ENCODE peak calls at places on chromosomes 12 and 14, in six cellular contexts. A is sigmoid colon, G is IMR-90, S is ovary, U is HepG2, F is right lobe of liver. V is an unnamed sample.

GRCh38 chr14:68486809-68487208 is 306.1 kb downstream of the ZFP36L1 start:
- DNase-seq in A (no peak), G (no peak), S (no peak), U (no peak), F (no peak), V (no peak)

GRCh38 chr12:123265851-123266678 is 5.6 kb downstream of the CDK2AP1 start:
- DNase-seq in A (no peak), G (no peak), S (peak; percentile 24), U (no peak), F (no peak), V (no peak)

GRCh38 chr12:55847603-55848329 is 5.0 kb upstream of the MMP19 start:
- DNase-seq in A (peak; percentile 98), G (peak; percentile 100), S (peak; percentile 90), U (peak; percentile 26), F (peak; percentile 72), V (peak; percentile 99)

GRCh38 chr12:34333337-34333736 is 311.0 kb downstream of the ALG10 start:
- DNase-seq in A (no peak), G (no peak), S (no peak), U (no peak), F (no peak), V (no peak)

GRCh38 chr12:67366530-67367196 is 97.5 kb downstream of the CAND1 start:
- DNase-seq in A (no peak), G (peak; percentile 66), S (no peak), U (no peak), F (no peak), V (no peak)

GRCh38 chr12:126534495-126534894 is 1469.3 kb downstream of the AACS start:
- DNase-seq in A (no peak), G (no peak), S (no peak), U (no peak), F (no peak), V (no peak)

GRCh38 chr12:13536219-13536910 is 339.8 kb downstream of the EMP1 start:
- DNase-seq in A (no peak), G (no peak), S (no peak), U (no peak), F (no peak), V (no peak)

GRCh38 chr12:30796891-30797371 is 42.2 kb upstream of the CAPRIN2 start:
- DNase-seq in A (no peak), G (peak; percentile 47), S (no peak), U (no peak), F (no peak), V (no peak)

GRCh38 chr12:95621725-95622124 is 70.4 kb upstream of the USP44 start:
- DNase-seq in A (no peak), G (no peak), S (no peak), U (no peak), F (no peak), V (no peak)

GRCh38 chr14:95156765-95157194 is 549 bp downstream of the DICER1 start:
- DNase-seq in A (peak; percentile 79), G (peak; percentile 19), S (peak; percentile 62), U (peak; percentile 7), F (peak; percentile 65), V (peak; percentile 35)

GRCh38 chr14:105283028-105283427 is 17.8 kb downstream of the BRF1 start:
- DNase-seq in A (no peak), G (no peak), S (no peak), U (no peak), F (no peak), V (no peak)

GRCh38 chr14:91317381-91318313 is 73.1 kb upstream of the GPR68 start:
- DNase-seq in A (peak; percentile 72), G (no peak), S (peak; percentile 70), U (no peak), F (peak; percentile 65), V (peak; percentile 52)

GRCh38 chr12:15304296-15304695 is 18.0 kb upstream of the PTPRO start:
- DNase-seq in A (no peak), G (no peak), S (no peak), U (no peak), F (no peak), V (no peak)

GRCh38 chr12:48977290-48978281 is 536 bp upstream of the WNT1 start:
- DNase-seq in A (peak; percentile 77), G (peak; percentile 80), S (no peak), U (peak; percentile 59), F (no peak), V (no peak)

GRCh38 chr12:2682301-2683282 is 112.2 kb upstream of the FKBP4 start:
- DNase-seq in A (no peak), G (peak; percentile 54), S (no peak), U (peak; percentile 59), F (no peak), V (no peak)

GRCh38 chr12:29039013-29039412 is 110.1 kb upstream of the FAR2 start:
- DNase-seq in A (no peak), G (peak; percentile 83), S (no peak), U (no peak), F (no peak), V (no peak)

GRCh38 chr12:102061096-102061555 is 665 bp downstream of the WASHC3 start:
- DNase-seq in A (no peak), G (peak; percentile 1), S (no peak), U (peak; percentile 12), F (no peak), V (no peak)

GRCh38 chr12:99745895-99746294 is 98.3 kb downstream of the GARIN6 start:
- DNase-seq in A (no peak), G (no peak), S (no peak), U (no peak), F (no peak), V (no peak)

GRCh38 chr12:4483885-4484823 is 38.5 kb upstream of the FGF6 start:
- DNase-seq in A (no peak), G (no peak), S (no peak), U (no peak), F (no peak), V (no peak)

GRCh38 chr14:69138189-69138535 is 14.8 kb downstream of the DCAF5 start:
- DNase-seq in A (no peak), G (peak; percentile 71), S (no peak), U (no peak), F (no peak), V (no peak)

GRCh38 chr14:64767215-64767964 is 63.2 kb downstream of the PLEKHG3 start:
- DNase-seq in A (peak; percentile 65), G (no peak), S (no peak), U (no peak), F (no peak), V (no peak)

GRCh38 chr14:33774866-33775519 is 175.9 kb downstream of the EGLN3 start:
- DNase-seq in A (no peak), G (no peak), S (no peak), U (no peak), F (no peak), V (no peak)

GRCh38 chr12:97299867-97300266 is 162.7 kb upstream of the RMST start:
- DNase-seq in A (no peak), G (no peak), S (no peak), U (peak; percentile 10), F (no peak), V (no peak)

GRCh38 chr12:133026996-133027395 is 10.3 kb upstream of the ZNF84 start:
- DNase-seq in A (no peak), G (no peak), S (no peak), U (no peak), F (no peak), V (no peak)

GRCh38 chr14:67536087-67536486 is 3.0 kb downstream of the PLEKHH1 start:
- DNase-seq in A (peak; percentile 8), G (no peak), S (no peak), U (no peak), F (no peak), V (no peak)

GRCh38 chr12:51242896-51243295 is 4.3 kb downstream of the DAZAP2 start:
- DNase-seq in A (no peak), G (no peak), S (no peak), U (no peak), F (no peak), V (no peak)

DNA sequence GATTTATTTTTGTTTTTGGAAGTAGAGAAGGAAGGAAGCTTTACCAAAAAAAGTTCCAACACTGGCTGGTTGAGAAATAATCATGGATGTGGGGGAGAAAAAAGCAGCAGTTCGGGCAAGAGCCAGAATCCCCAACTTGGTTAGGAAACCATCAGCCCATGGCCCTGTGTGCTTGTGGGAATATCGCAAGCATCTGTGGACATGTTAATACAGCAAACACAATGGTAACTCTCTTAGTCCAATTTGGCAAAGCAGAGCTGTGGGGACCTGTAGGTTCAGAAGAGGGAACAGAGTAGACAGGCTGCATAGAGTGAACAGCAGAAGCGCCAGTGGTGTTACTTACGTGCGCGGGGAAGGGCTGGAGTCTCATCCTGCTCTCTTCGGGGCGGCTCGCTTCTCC is 46.8 kb downstream of the TCHP start:
- DNase-seq in A (no peak), G (no peak), S (no peak), U (no peak), F (no peak), V (no peak)
- H3K4me1 ChIP-seq in A (peaks cover 56% of the 10 kb centered on the region), G (peaks cover 46% of the 10 kb centered on the region), S (peaks cover 28% of the 10 kb centered on the region), U (peaks cover 76% of the 10 kb centered on the region), F (peaks cover 57% of the 10 kb centered on the region), V (no peaks in the 10 kb centered on the region)

GRCh38 chr12:110689601-110690430 is 901 bp upstream of the HVCN1 start:
- DNase-seq in A (peak; percentile 76), G (no peak), S (no peak), U (no peak), F (no peak), V (peak; percentile 37)

GRCh38 chr12:110688446-110689001 is 391 bp downstream of the HVCN1 start:
- DNase-seq in A (no peak), G (no peak), S (no peak), U (no peak), F (no peak), V (no peak)

GRCh38 chr12:110687770-110688169 is 1.1 kb downstream of the HVCN1 start:
- DNase-seq in A (peak; percentile 56), G (no peak), S (no peak), U (no peak), F (no peak), V (no peak)

GRCh38 chr12:110686294-110686903 is 2.5 kb downstream of the HVCN1 start:
- DNase-seq in A (peak; percentile 32), G (no peak), S (no peak), U (no peak), F (no peak), V (no peak)

GRCh38 chr12:110689002-110689600 is at the start of gene HVCN1:
- DNase-seq in A (peak; percentile 81), G (no peak), S (peak; percentile 75), U (no peak), F (peak; percentile 63), V (peak; percentile 56)
- TF ChIP-seq POLR2A in A (no peak), G (no peak), S (no peak), U (no peak), F (no peak), V (no peak)

DNA sequence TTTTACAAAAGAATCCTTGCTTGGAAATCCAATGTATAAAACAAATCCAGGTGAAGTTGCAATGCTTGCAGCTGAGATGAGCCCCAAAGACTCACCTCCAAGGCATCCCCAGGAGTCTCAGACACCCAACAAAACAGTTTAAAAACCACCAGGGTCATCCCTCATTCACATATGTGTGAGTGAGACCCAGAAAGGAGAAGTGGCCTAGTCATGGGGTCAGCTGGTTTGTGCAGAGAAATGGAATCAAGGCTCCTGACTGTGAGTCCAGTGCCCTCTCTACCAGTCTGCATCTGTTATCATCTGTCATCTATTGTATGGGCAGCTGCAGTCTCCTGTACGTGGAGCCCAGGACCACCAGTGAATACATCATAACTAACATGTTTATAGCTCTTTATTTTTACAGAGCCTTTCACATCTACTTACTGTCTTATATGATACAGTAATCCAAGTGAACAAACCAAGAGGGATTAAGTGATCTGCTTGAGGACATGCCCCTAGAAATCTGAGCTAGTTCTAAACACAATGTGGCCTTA is 27.1 kb downstream of the PLEKHG7 start:
- DNase-seq in A (no peak), G (no peak), S (no peak), U (no peak), F (no peak), V (no peak)
- H3K4me3 ChIP-seq in A (no peak overlapping the region), G (no peak overlapping the region), S (no peak overlapping the region), U (no peak overlapping the region), F (no peak overlapping the region), V (no peak overlapping the region)

GRCh38 chr12:53569174-53569557 is 57.0 kb downstream of the ATF7 start:
- DNase-seq in A (no peak), G (peak; percentile 80), S (no peak), U (no peak), F (no peak), V (no peak)
- H3K4me1 ChIP-seq in A (peaks cover 43% of the 10 kb centered on the region), G (peaks cover 4% of the 10 kb centered on the region), S (peaks cover 2% of the 10 kb centered on the region), U (no peaks in the 10 kb centered on the region), F (peaks cover 7% of the 10 kb centered on the region), V (peaks cover 11% of the 10 kb centered on the region)